ENCODE peak calls at places on chromosomes 7 and 10, in nine cellular contexts. One of them, this sample, is unnamed.
A peak's percentile ranks its signal among the peaks of the same experiment; 100 is the strongest.

GRCh38 chr7:29194594-29195417 is at the start of gene CHN2:
- DNase-seq in GM23248: peak; percentile 52
- DNase-seq in fibroblast of lung: no peak
- DNase-seq in pancreas: peak; percentile 79
- DNase-seq in adrenal gland: peak; percentile 53
- DNase-seq in effector memory CD4-positive, alpha-beta T cell: peak; percentile 16
- DNase-seq in heart right ventricle: peak; percentile 58
- DNase-seq in NT2/D1: peak; percentile 49
- DNase-seq in esophagus squamous epithelium: no peak
- DNase-seq in this sample: peak; percentile 26

GRCh38 chr10:84540022-84540616 is 211.7 kb downstream of the CCSER2 start:
- DNase-seq in adrenal gland: no peak
- DNase-seq in effector memory CD4-positive, alpha-beta T cell: no peak
- DNase-seq in GM23248: peak; percentile 96
- DNase-seq in pancreas: no peak
- DNase-seq in esophagus squamous epithelium: no peak
- DNase-seq in NT2/D1: no peak
- DNase-seq in fibroblast of lung: peak; percentile 40
- DNase-seq in heart right ventricle: no peak
- DNase-seq in this sample: no peak

GRCh38 chr10:119516381-119517234 is 25.9 kb downstream of the RGS10 start:
- DNase-seq in pancreas: no peak
- DNase-seq in esophagus squamous epithelium: no peak
- DNase-seq in GM23248: no peak
- DNase-seq in NT2/D1: no peak
- DNase-seq in adrenal gland: no peak
- DNase-seq in fibroblast of lung: no peak
- DNase-seq in effector memory CD4-positive, alpha-beta T cell: peak; percentile 32
- DNase-seq in heart right ventricle: no peak
- DNase-seq in this sample: peak; percentile 83

GRCh38 chr7:92569137-92569536 is 21.1 kb downstream of the FAM133B start:
- DNase-seq in adrenal gland: no peak
- DNase-seq in heart right ventricle: no peak
- DNase-seq in NT2/D1: no peak
- DNase-seq in effector memory CD4-positive, alpha-beta T cell: no peak
- DNase-seq in esophagus squamous epithelium: no peak
- DNase-seq in GM23248: no peak
- DNase-seq in fibroblast of lung: peak; percentile 69
- DNase-seq in pancreas: no peak
- DNase-seq in this sample: no peak

GRCh38 chr10:109894516-109894915 is 28.8 kb downstream of the XPNPEP1 start:
- DNase-seq in heart right ventricle: peak; percentile 73
- DNase-seq in esophagus squamous epithelium: no peak
- DNase-seq in pancreas: peak; percentile 47
- DNase-seq in effector memory CD4-positive, alpha-beta T cell: no peak
- DNase-seq in adrenal gland: peak; percentile 50
- DNase-seq in NT2/D1: no peak
- DNase-seq in fibroblast of lung: peak; percentile 94
- DNase-seq in GM23248: peak; percentile 83
- DNase-seq in this sample: no peak

GRCh38 chr10:132899054-132899750 is 43.2 kb downstream of the CFAP46 start:
- DNase-seq in heart right ventricle: peak; percentile 5
- DNase-seq in effector memory CD4-positive, alpha-beta T cell: no peak
- DNase-seq in fibroblast of lung: no peak
- DNase-seq in esophagus squamous epithelium: no peak
- DNase-seq in GM23248: no peak
- DNase-seq in adrenal gland: no peak
- DNase-seq in NT2/D1: no peak
- DNase-seq in pancreas: no peak
- DNase-seq in this sample: no peak

GRCh38 chr7:131244259-131244852 is 83.3 kb upstream of the MKLN1 start:
- DNase-seq in GM23248: peak; percentile 95
- DNase-seq in adrenal gland: peak; percentile 89
- DNase-seq in fibroblast of lung: peak; percentile 94
- DNase-seq in esophagus squamous epithelium: no peak
- DNase-seq in NT2/D1: peak; percentile 87
- DNase-seq in effector memory CD4-positive, alpha-beta T cell: no peak
- DNase-seq in pancreas: no peak
- DNase-seq in heart right ventricle: no peak
- DNase-seq in this sample: peak; percentile 18

GRCh38 chr7:104535841-104536240 is 207.4 kb downstream of the LHFPL3 start:
- DNase-seq in NT2/D1: no peak
- DNase-seq in fibroblast of lung: no peak
- DNase-seq in effector memory CD4-positive, alpha-beta T cell: no peak
- DNase-seq in esophagus squamous epithelium: no peak
- DNase-seq in GM23248: no peak
- DNase-seq in adrenal gland: no peak
- DNase-seq in pancreas: no peak
- DNase-seq in heart right ventricle: no peak
- DNase-seq in this sample: no peak

GRCh38 chr7:158000160-158000559 is 587.5 kb downstream of the PTPRN2 start:
- DNase-seq in NT2/D1: peak; percentile 50
- DNase-seq in pancreas: no peak
- DNase-seq in effector memory CD4-positive, alpha-beta T cell: no peak
- DNase-seq in fibroblast of lung: no peak
- DNase-seq in esophagus squamous epithelium: no peak
- DNase-seq in heart right ventricle: no peak
- DNase-seq in GM23248: no peak
- DNase-seq in adrenal gland: no peak
- DNase-seq in this sample: no peak

GRCh38 chr7:67429735-67430134 is 433.1 kb downstream of the TYW1 start:
- DNase-seq in heart right ventricle: no peak
- DNase-seq in adrenal gland: no peak
- DNase-seq in pancreas: no peak
- DNase-seq in GM23248: no peak
- DNase-seq in effector memory CD4-positive, alpha-beta T cell: no peak
- DNase-seq in NT2/D1: no peak
- DNase-seq in fibroblast of lung: no peak
- DNase-seq in esophagus squamous epithelium: no peak
- DNase-seq in this sample: no peak

GRCh38 chr7:155803418-155804376 is 8.6 kb downstream of the SHH start:
- DNase-seq in pancreas: no peak
- DNase-seq in fibroblast of lung: no peak
- DNase-seq in GM23248: peak; percentile 34
- DNase-seq in heart right ventricle: no peak
- DNase-seq in esophagus squamous epithelium: no peak
- DNase-seq in NT2/D1: no peak
- DNase-seq in effector memory CD4-positive, alpha-beta T cell: no peak
- DNase-seq in adrenal gland: no peak
- DNase-seq in this sample: no peak

GRCh38 chr10:63917363-63917762 is 396.2 kb downstream of the REEP3 start:
- DNase-seq in effector memory CD4-positive, alpha-beta T cell: no peak
- DNase-seq in GM23248: no peak
- DNase-seq in fibroblast of lung: no peak
- DNase-seq in adrenal gland: no peak
- DNase-seq in heart right ventricle: no peak
- DNase-seq in esophagus squamous epithelium: no peak
- DNase-seq in pancreas: no peak
- DNase-seq in NT2/D1: no peak
- DNase-seq in this sample: no peak

GRCh38 chr10:32501906-32502305 is 56.0 kb downstream of the CCDC7 start:
- DNase-seq in pancreas: no peak
- DNase-seq in fibroblast of lung: no peak
- DNase-seq in GM23248: no peak
- DNase-seq in esophagus squamous epithelium: no peak
- DNase-seq in adrenal gland: no peak
- DNase-seq in heart right ventricle: no peak
- DNase-seq in effector memory CD4-positive, alpha-beta T cell: no peak
- DNase-seq in NT2/D1: no peak
- DNase-seq in this sample: no peak

GRCh38 chr10:10892290-10892875 is 125.3 kb upstream of the CELF2 start:
- DNase-seq in fibroblast of lung: no peak
- DNase-seq in heart right ventricle: no peak
- DNase-seq in effector memory CD4-positive, alpha-beta T cell: no peak
- DNase-seq in esophagus squamous epithelium: no peak
- DNase-seq in NT2/D1: no peak
- DNase-seq in pancreas: no peak
- DNase-seq in GM23248: peak; percentile 38
- DNase-seq in adrenal gland: no peak
- DNase-seq in this sample: no peak

GRCh38 chr10:113920819-113921345 is 66.4 kb downstream of the NHLRC2 start:
- DNase-seq in GM23248: no peak
- DNase-seq in pancreas: no peak
- DNase-seq in NT2/D1: no peak
- DNase-seq in heart right ventricle: no peak
- DNase-seq in adrenal gland: no peak
- DNase-seq in fibroblast of lung: no peak
- DNase-seq in effector memory CD4-positive, alpha-beta T cell: no peak
- DNase-seq in esophagus squamous epithelium: no peak
- DNase-seq in this sample: no peak

GRCh38 chr10:69425513-69426298 is 9.0 kb upstream of the TACR2 start:
- DNase-seq in adrenal gland: no peak
- DNase-seq in NT2/D1: no peak
- DNase-seq in esophagus squamous epithelium: no peak
- DNase-seq in effector memory CD4-positive, alpha-beta T cell: peak; percentile 60
- DNase-seq in fibroblast of lung: no peak
- DNase-seq in GM23248: no peak
- DNase-seq in pancreas: no peak
- DNase-seq in heart right ventricle: no peak
- DNase-seq in this sample: peak; percentile 30

GRCh38 chr10:133257489-133258065 is 19.1 kb downstream of the ADAM8 start:
- DNase-seq in fibroblast of lung: peak; percentile 46
- DNase-seq in pancreas: peak; percentile 85
- DNase-seq in GM23248: peak; percentile 29
- DNase-seq in effector memory CD4-positive, alpha-beta T cell: no peak
- DNase-seq in esophagus squamous epithelium: no peak
- DNase-seq in heart right ventricle: peak; percentile 65
- DNase-seq in adrenal gland: peak; percentile 80
- DNase-seq in NT2/D1: no peak
- DNase-seq in this sample: no peak

GRCh38 chr7:25348066-25348595 is 119.8 kb upstream of the NPVF start:
- DNase-seq in NT2/D1: no peak
- DNase-seq in heart right ventricle: no peak
- DNase-seq in pancreas: no peak
- DNase-seq in adrenal gland: no peak
- DNase-seq in esophagus squamous epithelium: no peak
- DNase-seq in effector memory CD4-positive, alpha-beta T cell: no peak
- DNase-seq in GM23248: no peak
- DNase-seq in fibroblast of lung: no peak
- DNase-seq in this sample: no peak

GRCh38 chr10:125555743-125556142 is 127.2 kb downstream of the TEX36 start:
- DNase-seq in heart right ventricle: no peak
- DNase-seq in effector memory CD4-positive, alpha-beta T cell: no peak
- DNase-seq in adrenal gland: no peak
- DNase-seq in GM23248: no peak
- DNase-seq in esophagus squamous epithelium: no peak
- DNase-seq in fibroblast of lung: no peak
- DNase-seq in NT2/D1: no peak
- DNase-seq in pancreas: no peak
- DNase-seq in this sample: no peak

GRCh38 chr10:125555267-125555666 is 127.7 kb downstream of the TEX36 start:
- DNase-seq in effector memory CD4-positive, alpha-beta T cell: no peak
- DNase-seq in GM23248: no peak
- DNase-seq in fibroblast of lung: no peak
- DNase-seq in NT2/D1: no peak
- DNase-seq in heart right ventricle: no peak
- DNase-seq in esophagus squamous epithelium: no peak
- DNase-seq in adrenal gland: no peak
- DNase-seq in pancreas: no peak
- DNase-seq in this sample: no peak

GRCh38 chr10:125554016-125554703 is 128.8 kb downstream of the TEX36 start:
- DNase-seq in fibroblast of lung: no peak
- DNase-seq in adrenal gland: no peak
- DNase-seq in esophagus squamous epithelium: no peak
- DNase-seq in GM23248: no peak
- DNase-seq in heart right ventricle: no peak
- DNase-seq in pancreas: no peak
- DNase-seq in NT2/D1: no peak
- DNase-seq in effector memory CD4-positive, alpha-beta T cell: no peak
- DNase-seq in this sample: no peak

GRCh38 chr10:125553091-125553490 is 129.9 kb downstream of the TEX36 start:
- DNase-seq in adrenal gland: no peak
- DNase-seq in heart right ventricle: no peak
- DNase-seq in pancreas: no peak
- DNase-seq in GM23248: no peak
- DNase-seq in NT2/D1: no peak
- DNase-seq in fibroblast of lung: no peak
- DNase-seq in effector memory CD4-positive, alpha-beta T cell: no peak
- DNase-seq in esophagus squamous epithelium: no peak
- DNase-seq in this sample: no peak

GRCh38 chr10:125554753-125555152 is 128.2 kb downstream of the TEX36 start:
- DNase-seq in heart right ventricle: no peak
- DNase-seq in GM23248: no peak
- DNase-seq in pancreas: no peak
- DNase-seq in esophagus squamous epithelium: no peak
- DNase-seq in adrenal gland: no peak
- DNase-seq in effector memory CD4-positive, alpha-beta T cell: no peak
- DNase-seq in NT2/D1: no peak
- DNase-seq in fibroblast of lung: no peak
- DNase-seq in this sample: no peak
- H3K36me3 ChIP-seq in heart right ventricle: no peaks in the 10 kb centered on the region
- H3K36me3 ChIP-seq in GM23248: no peaks in the 10 kb centered on the region
- H3K36me3 ChIP-seq in pancreas: no peaks in the 10 kb centered on the region
- H3K36me3 ChIP-seq in esophagus squamous epithelium: no peaks in the 10 kb centered on the region
- H3K36me3 ChIP-seq in adrenal gland: no peaks in the 10 kb centered on the region
- H3K36me3 ChIP-seq in effector memory CD4-positive, alpha-beta T cell: no peaks in the 10 kb centered on the region
- H3K36me3 ChIP-seq in NT2/D1: no peaks in the 10 kb centered on the region
- H3K36me3 ChIP-seq in fibroblast of lung: no peaks in the 10 kb centered on the region
- H3K36me3 ChIP-seq in this sample: no peaks in the 10 kb centered on the region

GRCh38 chr10:24711465-24711864 is 12.2 kb downstream of the ARHGAP21 start:
- DNase-seq in fibroblast of lung: no peak
- DNase-seq in pancreas: no peak
- DNase-seq in adrenal gland: no peak
- DNase-seq in GM23248: no peak
- DNase-seq in NT2/D1: no peak
- DNase-seq in heart right ventricle: no peak
- DNase-seq in effector memory CD4-positive, alpha-beta T cell: no peak
- DNase-seq in esophagus squamous epithelium: no peak
- DNase-seq in this sample: no peak
- H3K36me3 ChIP-seq in fibroblast of lung: peaks cover 2% of the 10 kb centered on the region
- H3K36me3 ChIP-seq in pancreas: no peaks in the 10 kb centered on the region
- H3K36me3 ChIP-seq in adrenal gland: no peaks in the 10 kb centered on the region
- H3K36me3 ChIP-seq in GM23248: no peaks in the 10 kb centered on the region
- H3K36me3 ChIP-seq in NT2/D1: no peaks in the 10 kb centered on the region
- H3K36me3 ChIP-seq in heart right ventricle: no peaks in the 10 kb centered on the region
- H3K36me3 ChIP-seq in effector memory CD4-positive, alpha-beta T cell: no peaks in the 10 kb centered on the region
- H3K36me3 ChIP-seq in esophagus squamous epithelium: no peaks in the 10 kb centered on the region
- H3K36me3 ChIP-seq in this sample: no peaks in the 10 kb centered on the region

DNA sequence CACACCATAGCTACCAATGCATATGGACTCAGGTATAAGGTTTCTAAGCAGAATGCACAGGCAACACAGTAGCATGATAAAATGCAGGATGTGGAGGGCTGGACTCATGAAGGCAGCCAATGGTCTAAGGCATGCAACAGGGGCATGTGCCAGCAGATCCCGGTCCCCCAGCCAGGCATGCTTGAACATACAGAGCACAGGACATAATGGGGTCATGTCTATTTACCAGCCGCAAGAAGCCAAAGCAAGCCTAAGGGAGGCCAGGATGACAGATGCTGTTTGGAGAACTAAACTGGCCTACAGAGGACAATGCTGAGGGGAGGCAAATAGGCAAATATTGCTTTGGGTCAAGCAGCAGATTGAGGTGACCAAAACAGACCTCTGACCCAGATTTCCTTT is 60.0 kb upstream of the PDLIM1 start:
- DNase-seq in GM23248: no peak
- DNase-seq in fibroblast of lung: no peak
- DNase-seq in adrenal gland: no peak
- DNase-seq in heart right ventricle: no peak
- DNase-seq in pancreas: no peak
- DNase-seq in esophagus squamous epithelium: no peak
- DNase-seq in NT2/D1: no peak
- DNase-seq in effector memory CD4-positive, alpha-beta T cell: no peak
- DNase-seq in this sample: no peak
- H3K36me3 ChIP-seq in GM23248: no peaks in the 10 kb centered on the region
- H3K36me3 ChIP-seq in fibroblast of lung: no peaks in the 10 kb centered on the region
- H3K36me3 ChIP-seq in adrenal gland: no peaks in the 10 kb centered on the region
- H3K36me3 ChIP-seq in heart right ventricle: peaks cover 16% of the 10 kb centered on the region
- H3K36me3 ChIP-seq in pancreas: no peaks in the 10 kb centered on the region
- H3K36me3 ChIP-seq in esophagus squamous epithelium: peaks cover 2% of the 10 kb centered on the region
- H3K36me3 ChIP-seq in NT2/D1: peaks cover 3% of the 10 kb centered on the region
- H3K36me3 ChIP-seq in effector memory CD4-positive, alpha-beta T cell: no peaks in the 10 kb centered on the region
- H3K36me3 ChIP-seq in this sample: no peaks in the 10 kb centered on the region

GRCh38 chr7:124497209-124497608 is 268.4 kb downstream of the GPR37 start:
- DNase-seq in fibroblast of lung: no peak
- DNase-seq in effector memory CD4-positive, alpha-beta T cell: no peak
- DNase-seq in adrenal gland: no peak
- DNase-seq in GM23248: no peak
- DNase-seq in NT2/D1: no peak
- DNase-seq in esophagus squamous epithelium: no peak
- DNase-seq in pancreas: no peak
- DNase-seq in heart right ventricle: no peak
- DNase-seq in this sample: no peak
- H3K36me3 ChIP-seq in fibroblast of lung: no peaks in the 10 kb centered on the region
- H3K36me3 ChIP-seq in effector memory CD4-positive, alpha-beta T cell: no peaks in the 10 kb centered on the region
- H3K36me3 ChIP-seq in adrenal gland: no peaks in the 10 kb centered on the region
- H3K36me3 ChIP-seq in GM23248: no peaks in the 10 kb centered on the region
- H3K36me3 ChIP-seq in NT2/D1: no peaks in the 10 kb centered on the region
- H3K36me3 ChIP-seq in esophagus squamous epithelium: no peaks in the 10 kb centered on the region
- H3K36me3 ChIP-seq in pancreas: no peaks in the 10 kb centered on the region
- H3K36me3 ChIP-seq in heart right ventricle: no peaks in the 10 kb centered on the region
- H3K36me3 ChIP-seq in this sample: no peaks in the 10 kb centered on the region

This sample was measured in CD8-positive, alpha-beta T cell.